ENCODE peak calls at places on chromosomes 6 and 20, in ten cellular contexts. Z is thoracic aorta, K is GM10248, R is IMR-90, Q is bronchial epithelial cell, I is upper lobe of left lung, T is endothelial cell, C is A549, S is SK-N-SH, N is psoas muscle. J is an unnamed sample.

GRCh38 chr20:46562373-46563169 is 12.1 kb upstream of the OCSTAMP start:
- DNase-seq in Q (peak), T (peak), I (peak), N (peak), R (peak), C (peak), S (peak), K (peak), Z (peak), J (peak)

GRCh38 chr6:39203804-39204495 is 25.3 kb downstream of the KCNK5 start:
- DNase-seq in I (peak), K (no peak), R (no peak), T (no peak), Q (peak), N (no peak), C (peak), Z (no peak), S (no peak), J (no peak)

GRCh38 chr6:130862370-130862769 is 35.2 kb downstream of the SMLR1 start:
- DNase-seq in R (no peak), I (no peak), K (no peak), T (no peak), Z (no peak), S (no peak), C (no peak), Q (no peak), N (no peak), J (no peak)

GRCh38 chr6:33428219-33428890 is 8.5 kb downstream of the SYNGAP1 start:
- DNase-seq in Q (peak), R (no peak), Z (no peak), T (peak), C (peak), S (peak), N (no peak), I (peak), K (no peak), J (no peak)

GRCh38 chr20:36035720-36036119 is 67.3 kb downstream of the CNBD2 start:
- DNase-seq in N (no peak), I (no peak), K (no peak), T (no peak), Q (peak), R (no peak), Z (no peak), C (no peak), S (no peak), J (no peak)

GRCh38 chr6:101236709-101237108 is 156.8 kb upstream of the GRIK2 start:
- DNase-seq in Q (no peak), S (no peak), R (no peak), T (no peak), N (no peak), I (no peak), Z (no peak), C (no peak), K (no peak), J (no peak)

GRCh38 chr20:9839626-9840025 is 750 bp upstream of the PAK5 start:
- DNase-seq in S (no peak), N (no peak), R (no peak), Q (peak), C (no peak), Z (no peak), K (no peak), I (no peak), T (no peak), J (no peak)

GRCh38 chr20:50834599-50835005 is 39.7 kb downstream of the BCAS4 start:
- DNase-seq in K (no peak), R (peak), T (no peak), C (no peak), S (no peak), N (no peak), Z (no peak), Q (peak), I (no peak), J (no peak)

GRCh38 chr6:141107562-141108160 is 1025.1 kb upstream of the GJE1 start:
- DNase-seq in Q (peak), N (no peak), T (no peak), S (no peak), I (no peak), K (no peak), R (peak), C (no peak), Z (no peak), J (no peak)

GRCh38 chr6:54801669-54802068 is 44.9 kb upstream of the FAM83B start:
- DNase-seq in I (no peak), N (no peak), C (no peak), R (peak), K (no peak), Q (peak), T (no peak), Z (no peak), S (no peak), J (no peak)

GRCh38 chr20:17859002-17859615 is 109.5 kb downstream of the SNX5 start:
- DNase-seq in Q (no peak), N (no peak), Z (no peak), C (no peak), I (no peak), T (no peak), S (no peak), R (no peak), K (peak), J (no peak)

GRCh38 chr20:17857639-17858449 is 110.8 kb downstream of the SNX5 start:
- DNase-seq in C (no peak), S (no peak), T (no peak), R (no peak), N (no peak), Q (peak), I (no peak), K (no peak), Z (no peak), J (no peak)

GRCh38 chr20:17858450-17859001 is 110.1 kb downstream of the SNX5 start:
- DNase-seq in I (no peak), R (no peak), N (no peak), S (no peak), T (no peak), Z (no peak), Q (no peak), C (no peak), K (no peak), J (no peak)

GRCh38 chr20:17860306-17861197 is 108.0 kb downstream of the SNX5 start:
- DNase-seq in I (no peak), Q (no peak), T (no peak), K (no peak), S (no peak), R (no peak), C (no peak), N (no peak), Z (no peak), J (no peak)

GRCh38 chr20:17859616-17860232 is 108.9 kb downstream of the SNX5 start:
- DNase-seq in N (no peak), I (peak), C (no peak), S (no peak), Q (no peak), Z (no peak), R (no peak), K (peak), T (no peak), J (no peak)
- TF ChIP-seq CTCF in N (no peak), I (no peak), C (no peak), S (no peak), Q (no peak), Z (no peak), R (no peak), K (peak), T (no peak), J (no peak)

DNA sequence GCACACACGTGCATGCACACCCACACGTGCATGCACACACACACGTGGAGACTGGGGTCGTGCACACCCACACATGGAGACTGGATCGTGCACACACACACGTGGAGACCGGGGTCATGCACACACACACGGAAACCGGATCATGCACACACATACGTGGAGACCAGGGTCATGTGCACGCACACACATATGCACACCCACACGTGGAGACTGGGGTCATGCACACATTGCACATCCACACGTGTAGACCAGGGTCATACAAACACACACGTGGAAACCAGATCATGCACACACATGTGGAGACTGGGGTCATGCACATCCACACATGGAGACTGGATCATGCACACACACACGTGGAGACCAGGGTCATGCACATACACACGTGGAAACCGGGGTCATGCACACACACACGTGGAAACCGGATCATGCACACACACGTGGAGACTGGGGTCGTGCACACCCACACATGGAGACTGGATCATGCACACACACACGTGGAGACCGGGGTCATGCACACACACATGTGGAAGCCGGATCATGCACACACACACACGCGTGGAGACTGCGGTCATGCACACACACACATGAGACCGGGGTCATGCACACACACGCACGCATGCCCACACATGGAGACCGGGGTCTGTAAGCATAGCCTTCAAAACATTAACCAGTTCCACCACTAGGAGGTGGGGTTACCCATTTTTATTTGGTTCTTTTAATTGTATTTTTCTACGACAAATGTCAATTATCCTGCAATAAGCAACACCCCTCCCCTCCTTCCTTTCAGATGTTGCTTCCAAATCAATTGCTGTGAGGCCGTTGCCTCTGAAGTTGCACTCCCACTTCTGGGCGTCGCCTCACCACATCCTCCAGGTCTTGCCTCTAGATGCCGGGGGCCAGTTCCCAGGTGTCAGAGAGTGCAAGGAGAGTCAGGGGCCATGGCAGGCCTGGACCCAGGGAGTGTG is 95.8 kb downstream of the TMEM242 start:
- DNase-seq in I (no peak), N (no peak), Z (no peak), K (no peak), Q (no peak), C (peak), T (no peak), S (peak), R (no peak), J (no peak)
- TF ChIP-seq CTCF in I (no peak), N (no peak), Z (no peak), K (peak), Q (no peak), C (no peak), T (peak), S (peak), R (peak), J (peak)

GRCh38 chr6:119610265-119610664 is 260.7 kb upstream of the MAN1A1 start:
- DNase-seq in I (no peak), S (no peak), R (no peak), N (no peak), Z (no peak), C (no peak), T (no peak), Q (no peak), K (no peak), J (no peak)

GRCh38 chr6:119612176-119612870 is 262.8 kb upstream of the MAN1A1 start:
- DNase-seq in N (no peak), K (no peak), R (peak), C (no peak), I (no peak), S (no peak), T (no peak), Z (no peak), Q (no peak), J (no peak)

GRCh38 chr6:119612871-119613515 is 263.4 kb upstream of the MAN1A1 start:
- DNase-seq in I (no peak), K (no peak), S (no peak), T (no peak), Z (no peak), C (no peak), R (peak), N (no peak), Q (peak), J (no peak)

GRCh38 chr6:119609865-119610264 is 260.3 kb upstream of the MAN1A1 start:
- DNase-seq in K (no peak), I (no peak), C (no peak), S (no peak), Z (no peak), T (no peak), R (no peak), Q (no peak), N (no peak), J (no peak)

GRCh38 chr6:119608994-119609393 is 259.4 kb upstream of the MAN1A1 start:
- DNase-seq in N (no peak), K (no peak), Z (no peak), Q (no peak), I (no peak), R (no peak), T (no peak), C (no peak), S (no peak), J (no peak)
- TF ChIP-seq CTCF in N (no peak), K (no peak), Z (no peak), Q (no peak), I (no peak), R (no peak), T (no peak), C (no peak), S (no peak), J (no peak)

DNA sequence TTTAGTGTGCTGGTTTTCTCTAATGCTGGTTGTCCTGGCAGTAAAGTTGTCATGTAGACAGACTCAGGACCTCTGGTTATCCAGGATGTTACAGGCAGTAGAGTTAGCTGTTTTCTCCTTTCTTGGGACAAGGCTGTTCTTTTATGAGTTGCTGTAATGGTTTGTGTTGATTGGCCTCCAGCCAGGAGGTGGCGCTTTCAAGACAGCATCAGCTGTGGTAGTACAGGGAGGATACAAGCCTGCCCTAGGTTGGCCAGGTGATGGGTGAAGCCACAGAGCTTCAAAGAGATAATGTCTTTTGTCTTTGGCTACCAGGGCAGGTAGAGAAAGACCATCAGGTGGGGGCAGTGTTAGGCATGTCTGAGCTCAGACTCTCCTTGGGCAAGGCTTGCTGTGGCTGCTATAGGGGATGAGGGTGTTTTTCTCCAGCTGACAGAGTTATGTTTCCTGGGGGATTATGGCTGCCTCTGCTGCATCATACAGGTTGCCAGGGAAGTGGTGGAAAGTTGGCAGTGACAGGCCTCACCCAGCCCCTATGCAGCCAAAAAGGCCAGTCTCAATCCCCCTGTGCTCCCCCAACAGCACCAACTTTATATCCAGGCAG is 127.2 kb upstream of the TAB2 start:
- DNase-seq in Z (no peak), K (no peak), R (peak), S (no peak), Q (peak), C (no peak), N (peak), I (peak), T (peak), J (no peak)
- TF ChIP-seq CTCF in Z (no peak), K (no peak), R (peak), S (peak), Q (peak), C (no peak), N (no peak), I (no peak), T (peak), J (no peak)

DNA sequence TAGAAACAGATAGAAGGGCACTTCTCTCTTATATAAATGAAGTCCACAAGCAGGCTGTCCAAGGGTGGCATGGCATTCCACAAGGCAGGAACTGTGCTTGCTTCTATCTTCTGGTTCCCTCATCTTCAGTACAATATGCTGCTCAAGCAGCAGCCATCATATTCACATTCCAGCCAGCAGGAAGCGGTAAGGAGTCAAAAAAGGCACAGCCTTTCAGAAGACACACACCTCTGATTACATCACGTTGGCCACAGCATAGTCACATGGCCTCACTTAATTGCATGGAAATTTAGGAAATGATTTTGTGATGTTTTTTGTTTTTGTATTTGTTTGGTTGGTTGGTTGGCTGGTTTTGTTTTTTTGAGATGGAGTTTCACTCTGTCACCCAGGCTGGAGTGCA is 19.0 kb downstream of the REM1 start:
- DNase-seq in K (no peak), Z (no peak), N (no peak), I (no peak), Q (peak), S (no peak), T (peak), C (peak), R (peak), J (peak)
- TF ChIP-seq CTCF in K (no peak), Z (peak), N (no peak), I (peak), Q (peak), S (peak), T (peak), C (peak), R (peak), J (peak)

DNA sequence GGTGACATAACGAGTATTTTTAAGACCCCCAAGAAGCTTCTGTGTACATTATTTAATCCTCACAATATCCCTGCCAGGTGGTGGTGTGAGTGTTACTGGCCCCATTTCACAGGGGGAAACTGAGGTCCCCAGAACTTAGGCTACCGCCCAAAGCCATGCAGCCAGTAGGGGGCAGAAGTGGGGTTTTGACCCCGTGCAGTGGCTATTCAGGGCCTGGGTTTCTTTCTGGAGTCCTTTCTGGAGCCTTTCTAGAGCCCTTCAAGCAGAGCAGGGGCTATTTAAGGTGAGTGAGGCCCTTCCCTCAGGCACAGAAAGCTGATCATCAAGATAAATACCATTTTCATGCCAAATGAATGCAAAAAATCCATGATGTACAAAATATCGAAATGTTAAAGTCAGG is 59.0 kb downstream of the CTCFL start:
- DNase-seq in T (no peak), S (no peak), Q (no peak), I (no peak), K (no peak), R (no peak), Z (no peak), N (no peak), C (no peak), J (no peak)
- TF ChIP-seq CTCF in T (no peak), S (peak), Q (no peak), I (no peak), K (peak), R (no peak), Z (no peak), N (peak), C (no peak), J (no peak)

GRCh38 chr6:12403201-12403826 is 113.2 kb downstream of the EDN1 start:
- DNase-seq in S (no peak), C (peak), Q (peak), Z (no peak), R (peak), T (no peak), N (no peak), I (no peak), K (no peak), J (no peak)
- TF ChIP-seq CTCF in S (no peak), C (no peak), Q (no peak), Z (no peak), R (no peak), T (no peak), N (no peak), I (no peak), K (no peak), J (no peak)

DNA sequence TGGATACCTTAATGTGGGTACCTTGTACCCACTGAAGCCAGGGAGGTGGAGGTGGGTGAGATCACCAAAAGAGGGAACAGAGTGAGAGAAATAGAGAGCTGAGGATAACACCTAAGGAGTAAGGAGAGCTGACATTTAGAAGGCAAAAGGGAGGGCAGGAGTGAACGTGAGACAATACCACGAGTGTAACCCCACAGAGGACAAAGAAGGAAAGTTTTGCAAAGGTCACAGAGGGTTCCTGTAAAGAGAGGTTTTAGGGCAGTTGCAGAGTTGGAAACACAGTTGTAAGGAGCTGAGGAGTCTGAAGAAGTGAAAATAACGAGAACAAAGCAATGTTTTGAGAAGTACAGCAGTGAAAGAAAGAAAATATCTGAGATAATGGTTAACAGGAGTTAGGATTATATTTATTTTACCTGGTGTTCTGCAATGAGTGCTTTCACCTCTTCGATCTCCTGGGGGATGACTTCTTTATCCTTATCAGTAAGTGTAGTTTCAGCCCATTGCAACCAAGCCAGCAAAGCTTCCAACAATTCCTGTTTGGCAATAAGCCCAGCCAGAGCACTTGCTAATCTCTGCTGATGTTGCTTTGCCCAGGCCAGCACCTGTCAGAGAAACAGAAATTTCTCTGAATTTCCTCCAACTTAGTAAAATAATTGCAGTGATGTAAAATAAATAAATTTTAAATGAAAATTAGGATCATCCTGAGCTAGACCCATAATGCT is 166.8 kb downstream of the DST start:
- DNase-seq in N (no peak), C (no peak), Q (no peak), S (peak), I (no peak), R (peak), T (no peak), K (no peak), Z (no peak), J (no peak)
- TF ChIP-seq CTCF in N (no peak), C (no peak), Q (no peak), S (no peak), I (no peak), R (no peak), T (no peak), K (no peak), Z (no peak), J (no peak)

GRCh38 chr6:19472168-19472567 is 365.0 kb upstream of the ID4 start:
- DNase-seq in Z (no peak), S (no peak), N (no peak), R (peak), I (no peak), T (no peak), Q (peak), C (peak), K (no peak), J (no peak)

GRCh38 chr6:19470333-19470732 is 366.8 kb upstream of the ID4 start:
- DNase-seq in N (no peak), I (no peak), C (no peak), S (no peak), Q (no peak), Z (no peak), R (no peak), T (no peak), K (no peak), J (no peak)

GRCh38 chr6:19477563-19477962 is 359.6 kb upstream of the ID4 start:
- DNase-seq in T (no peak), C (no peak), Z (no peak), R (no peak), I (no peak), N (no peak), Q (peak), K (no peak), S (no peak), J (no peak)

GRCh38 chr6:19478273-19478672 is 358.9 kb upstream of the ID4 start:
- DNase-seq in R (no peak), Z (no peak), C (no peak), Q (no peak), N (peak), I (no peak), T (no peak), S (no peak), K (no peak), J (no peak)

GRCh38 chr6:19472850-19473249 is 364.3 kb upstream of the ID4 start:
- DNase-seq in R (no peak), N (no peak), S (no peak), Z (no peak), K (no peak), C (no peak), I (no peak), T (peak), Q (peak), J (peak)
- TF ChIP-seq CTCF in R (no peak), N (peak), S (peak), Z (no peak), K (no peak), C (no peak), I (no peak), T (no peak), Q (peak), J (peak)

J was measured in glutamatergic neuron.